ENCODE peak calls at places on chromosomes 2 and 18, in ten cellular contexts. Q is CD4-positive, alpha-beta memory T cell; D is A673; X is CD8-positive, alpha-beta T cell; T is caudate nucleus; J is HL-60; W is osteoblast; Y is AG04450; V is adrenal gland; A is right cardiac atrium. S is an unnamed sample.

GRCh38 chr2:95004287-95004686 is 21.2 kb upstream of the MAL start:
- DNase-seq in A (no peak), Y (no peak), D (no peak), W (no peak), X (no peak), T (no peak), V (no peak), J (no peak), Q (no peak), S (peak)

GRCh38 chr2:161052214-161052613 is 108.0 kb upstream of the TANK start:
- DNase-seq in T (no peak), X (no peak), V (no peak), Q (no peak), Y (no peak), J (no peak), D (no peak), W (no peak), A (no peak), S (no peak)

GRCh38 chr2:24986397-24986796 is 14.6 kb upstream of the DNAJC27 start:
- DNase-seq in W (no peak), J (no peak), Y (no peak), D (no peak), Q (no peak), V (peak), T (no peak), A (no peak), X (no peak), S (no peak)

GRCh38 chr2:9169310-9170107 is 37.1 kb upstream of the ASAP2 start:
- DNase-seq in A (no peak), X (no peak), Q (no peak), V (no peak), Y (no peak), J (no peak), W (no peak), T (no peak), D (no peak), S (no peak)

GRCh38 chr2:64104944-64105343 is 39.3 kb downstream of the PELI1 start:
- DNase-seq in D (no peak), Y (no peak), J (no peak), V (no peak), T (no peak), A (no peak), Q (no peak), W (no peak), X (no peak), S (no peak)

GRCh38 chr2:174787485-174788205 is 23.4 kb upstream of the CHRNA1 start:
- DNase-seq in X (no peak), D (no peak), V (no peak), Q (no peak), Y (peak), A (no peak), W (peak), T (no peak), J (no peak), S (no peak)

GRCh38 chr18:69659142-69659651 is 258.5 kb downstream of the DOK6 start:
- DNase-seq in A (no peak), Q (no peak), D (no peak), V (no peak), W (no peak), J (no peak), X (no peak), Y (no peak), T (no peak), S (no peak)

GRCh38 chr2:207734636-207735512 is 23.4 kb downstream of the CCNYL1 start:
- DNase-seq in V (no peak), X (no peak), W (no peak), T (no peak), A (no peak), D (no peak), Y (no peak), Q (no peak), J (no peak), S (no peak)

GRCh38 chr18:45662468-45662867 is 47.2 kb downstream of the SLC14A2 start:
- DNase-seq in Q (no peak), J (no peak), Y (no peak), D (no peak), X (no peak), W (no peak), T (no peak), A (no peak), V (no peak), S (no peak)

GRCh38 chr18:36592282-36592681 is 236.5 kb downstream of the TPGS2 start:
- DNase-seq in Q (no peak), Y (no peak), T (no peak), W (no peak), X (no peak), V (no peak), J (no peak), A (no peak), D (no peak), S (no peak)

GRCh38 chr2:12738112-12738485 is 21.4 kb downstream of the TRIB2 start:
- DNase-seq in D (no peak), J (no peak), Y (no peak), X (no peak), Q (no peak), A (no peak), T (no peak), V (no peak), W (no peak), S (no peak)

GRCh38 chr2:147502895-147503294 is 341.9 kb upstream of the ACVR2A start:
- DNase-seq in Y (no peak), A (no peak), V (no peak), Q (no peak), X (no peak), W (no peak), D (no peak), T (no peak), J (no peak), S (no peak)

GRCh38 chr2:240164586-240164985 is 24.1 kb upstream of the OTOS start:
- DNase-seq in T (no peak), Q (no peak), X (no peak), W (peak), J (no peak), V (no peak), Y (no peak), D (no peak), A (no peak), S (peak)

GRCh38 chr2:210363876-210364275 is 48.9 kb upstream of the MYL1 start:
- DNase-seq in J (no peak), W (no peak), D (no peak), X (no peak), Y (no peak), T (no peak), A (no peak), Q (no peak), V (no peak), S (no peak)

GRCh38 chr18:57131782-57132181 is 15.1 kb upstream of the BOD1L2 start:
- DNase-seq in J (no peak), D (no peak), Y (no peak), A (no peak), T (no peak), W (no peak), X (no peak), Q (no peak), V (no peak), S (no peak)

GRCh38 chr2:137967042-137967441 is 2.8 kb downstream of the HNMT start:
- DNase-seq in Q (no peak), D (no peak), T (no peak), V (no peak), X (no peak), A (no peak), J (no peak), Y (no peak), W (no peak), S (no peak)

GRCh38 chr2:54073796-54074195 is 41.6 kb upstream of the ACYP2 start:
- DNase-seq in A (no peak), T (no peak), D (no peak), Q (no peak), X (no peak), J (no peak), V (no peak), W (no peak), Y (no peak), S (no peak)

GRCh38 chr18:23105581-23106219 is 29.6 kb upstream of the CABLES1 start:
- DNase-seq in X (no peak), D (no peak), A (no peak), W (no peak), Y (no peak), J (no peak), T (no peak), Q (no peak), V (no peak), S (no peak)

GRCh38 chr2:21754164-21754788 is 630.5 kb downstream of the TDRD15 start:
- DNase-seq in A (no peak), Y (no peak), D (no peak), Q (no peak), T (no peak), J (no peak), X (no peak), W (no peak), V (no peak), S (no peak)

GRCh38 chr2:207149253-207150213 is 16.2 kb downstream of the KLF7 start:
- DNase-seq in T (no peak), W (no peak), Y (no peak), V (peak), A (no peak), Q (no peak), X (no peak), D (no peak), J (no peak), S (no peak)

GRCh38 chr2:20224716-20225293 is at the start of gene SDC1:
- DNase-seq in Y (no peak), J (no peak), A (peak), W (peak), V (peak), Q (no peak), D (no peak), T (no peak), X (no peak), S (peak)

GRCh38 chr2:25419678-25420242 is 78.0 kb upstream of the DNMT3A start:
- DNase-seq in T (no peak), D (no peak), Y (no peak), X (no peak), V (no peak), A (no peak), Q (no peak), J (peak), W (no peak), S (no peak)

GRCh38 chr18:48944634-48945033 is 6.1 kb downstream of the SMAD7 start:
- DNase-seq in T (no peak), J (no peak), Y (no peak), A (peak), Q (no peak), X (no peak), V (no peak), D (no peak), W (peak), S (peak)

GRCh38 chr2:212712466-212712865 is 173.9 kb upstream of the ERBB4 start:
- DNase-seq in J (no peak), Y (no peak), D (no peak), W (no peak), A (no peak), T (no peak), V (no peak), X (no peak), Q (no peak), S (no peak)

GRCh38 chr2:70523996-70524965 is 29.3 kb downstream of the TGFA start:
- DNase-seq in Q (peak), X (peak), V (peak), D (no peak), T (no peak), J (no peak), W (peak), A (peak), Y (no peak), S (peak)

GRCh38 chr2:165596788-165597187 is 127.3 kb downstream of the CSRNP3 start:
- DNase-seq in V (no peak), A (no peak), X (no peak), Y (no peak), Q (no peak), J (no peak), D (no peak), T (no peak), W (no peak), S (no peak)

GRCh38 chr2:231940795-231941194 is 14.6 kb upstream of the NPPC start:
- DNase-seq in A (no peak), W (peak), J (no peak), X (no peak), T (no peak), Q (no peak), D (no peak), V (no peak), Y (no peak), S (no peak)

GRCh38 chr2:201057715-201058248 is 13.7 kb downstream of the HYCC2 start:
- DNase-seq in Y (no peak), A (no peak), J (no peak), T (no peak), V (no peak), D (no peak), W (no peak), Q (no peak), X (no peak), S (no peak)

GRCh38 chr18:12287684-12288405 is 20.2 kb upstream of the TUBB6 start:
- DNase-seq in J (no peak), Q (no peak), W (peak), V (peak), X (no peak), A (peak), T (no peak), D (peak), Y (peak), S (peak)

GRCh38 chr18:75213610-75214009 is 3.0 kb downstream of the TSHZ1 start:
- DNase-seq in T (no peak), X (no peak), D (no peak), J (no peak), Q (no peak), Y (no peak), W (no peak), V (no peak), A (no peak), S (no peak)

GRCh38 chr18:10062292-10062940 is 148.6 kb downstream of the VAPA start:
- DNase-seq in J (no peak), Y (no peak), Q (no peak), W (no peak), T (no peak), D (peak), A (no peak), X (no peak), V (no peak), S (no peak)

GRCh38 chr2:150548527-150548926 is 61.1 kb upstream of the RND3 start:
- DNase-seq in V (no peak), Q (no peak), X (no peak), A (no peak), Y (no peak), W (peak), J (no peak), T (no peak), D (peak), S (no peak)

GRCh38 chr2:16644204-16644925 is 21.3 kb downstream of the CYRIA start:
- DNase-seq in D (peak), Q (no peak), J (no peak), Y (no peak), W (no peak), A (no peak), X (no peak), V (no peak), T (no peak), S (no peak)

GRCh38 chr2:215797676-215798075 is 215.7 kb downstream of the MREG start:
- DNase-seq in A (no peak), V (no peak), Y (no peak), X (no peak), W (no peak), D (peak), J (no peak), T (no peak), Q (no peak), S (no peak)

GRCh38 chr2:188776634-188777033 is 197.5 kb upstream of the COL3A1 start:
- DNase-seq in X (no peak), J (no peak), V (no peak), A (no peak), T (no peak), Y (no peak), D (peak), W (peak), Q (no peak), S (no peak)

GRCh38 chr2:3662239-3662638 is 4.2 kb downstream of the ALLC start:
- DNase-seq in J (no peak), W (no peak), Q (no peak), A (no peak), D (peak), V (no peak), T (no peak), Y (no peak), X (no peak), S (peak)

GRCh38 chr18:69365658-69366057 is 35.0 kb upstream of the DOK6 start:
- DNase-seq in J (no peak), X (no peak), Y (no peak), V (no peak), W (no peak), T (no peak), D (no peak), A (no peak), Q (no peak), S (no peak)

DNA sequence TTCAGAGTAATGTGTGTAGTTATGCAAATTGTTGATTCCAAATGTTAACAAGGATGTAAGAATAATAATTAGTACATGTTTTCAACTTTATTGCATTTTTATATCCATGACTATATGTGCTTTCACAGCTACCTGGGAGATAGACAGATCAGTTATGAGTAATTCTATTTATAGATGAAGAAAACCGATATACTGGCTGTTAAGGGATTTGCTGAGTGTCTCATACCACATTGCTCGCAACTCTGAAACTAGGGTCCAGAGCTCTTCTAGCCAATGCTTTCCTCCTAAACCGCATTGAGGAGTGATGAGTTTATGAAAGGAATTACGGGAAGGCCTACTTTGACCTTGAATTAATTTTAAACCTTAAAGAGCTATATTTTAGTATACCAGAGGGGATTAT is 202.3 kb downstream of the MYO3B start:
- DNase-seq in D (no peak), Y (no peak), T (no peak), W (no peak), J (no peak), X (no peak), A (no peak), V (no peak), Q (no peak), S (no peak)
- H3K27ac ChIP-seq in D (no peak), Y (no peak), T (no peak), W (no peak), J (no peak), X (no peak), A (no peak), V (no peak), Q (no peak), S (no peak)

GRCh38 chr2:86224645-86225355 is 25.5 kb downstream of the MRPL35 start:
- DNase-seq in D (no peak), Q (no peak), A (peak), J (no peak), W (no peak), X (no peak), V (no peak), Y (no peak), T (no peak), S (no peak)
- H3K27ac ChIP-seq in D (no peak), Q (no peak), A (peak), J (peak), W (no peak), X (no peak), V (no peak), Y (no peak), T (peak), S (peak)

GRCh38 chr2:219290381-219291171 is 11.4 kb downstream of the DNAJB2 start:
- DNase-seq in A (no peak), V (no peak), W (no peak), Y (no peak), J (no peak), T (no peak), D (no peak), X (no peak), Q (no peak), S (peak)

GRCh38 chr2:219289195-219289536 is 10.0 kb downstream of the DNAJB2 start:
- DNase-seq in J (no peak), W (no peak), X (no peak), V (no peak), D (no peak), Q (no peak), A (no peak), T (no peak), Y (no peak), S (peak)

GRCh38 chr2:219287569-219288265 is 8.6 kb downstream of the DNAJB2 start:
- DNase-seq in T (no peak), Y (no peak), D (no peak), V (no peak), W (no peak), Q (no peak), X (no peak), A (no peak), J (no peak), S (peak)

GRCh38 chr2:219291394-219291793 is 12.2 kb downstream of the DNAJB2 start:
- DNase-seq in V (peak), A (no peak), T (no peak), Y (no peak), D (no peak), Q (no peak), J (no peak), W (no peak), X (no peak), S (peak)

DNA sequence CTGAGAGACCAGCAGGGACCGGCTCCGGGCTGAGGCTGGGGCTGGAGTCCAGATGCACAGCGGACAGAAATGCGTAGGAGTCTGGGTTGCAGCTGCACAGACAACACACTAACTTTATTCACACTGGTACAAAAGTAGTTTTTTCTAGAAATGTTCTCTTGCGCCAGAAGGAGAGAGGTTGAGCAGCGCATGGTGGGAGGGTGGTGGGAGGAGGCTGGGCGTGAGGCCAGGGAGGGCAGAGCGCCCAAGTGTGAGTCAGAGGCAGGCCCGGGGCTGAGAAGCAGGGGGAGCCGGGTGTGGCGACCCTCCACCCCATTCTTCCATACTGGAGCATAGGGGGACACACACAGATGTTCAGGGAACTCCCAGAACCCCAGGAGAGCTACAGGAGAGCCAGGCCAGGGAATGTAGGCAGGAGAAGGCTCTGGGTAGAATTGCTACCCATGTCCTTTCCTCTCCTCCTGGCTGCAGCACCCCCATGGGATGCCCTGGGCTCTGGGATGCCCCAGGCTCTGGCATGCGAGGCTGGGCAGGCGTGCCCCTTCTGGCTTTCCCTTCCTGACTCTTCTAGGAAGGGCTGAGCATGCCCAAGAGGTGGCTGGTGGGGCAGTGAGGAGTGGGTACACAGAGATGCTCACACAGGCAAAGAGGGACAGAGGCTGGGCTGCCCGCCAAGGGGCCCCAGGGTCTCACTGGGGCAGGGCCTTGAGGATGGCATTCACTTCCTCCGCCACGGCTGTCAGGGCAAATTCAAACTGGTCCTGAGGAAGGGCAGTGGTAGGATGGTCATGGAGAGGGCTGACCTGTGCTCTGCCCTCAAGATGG is 10.6 kb downstream of the DNAJB2 start:
- DNase-seq in T (peak), Y (peak), Q (no peak), V (peak), W (peak), A (peak), J (no peak), X (no peak), D (peak), S (peak)
- H3K27ac ChIP-seq in T (peak), Y (peak), Q (no peak), V (peak), W (peak), A (peak), J (no peak), X (no peak), D (no peak), S (no peak)

DNA sequence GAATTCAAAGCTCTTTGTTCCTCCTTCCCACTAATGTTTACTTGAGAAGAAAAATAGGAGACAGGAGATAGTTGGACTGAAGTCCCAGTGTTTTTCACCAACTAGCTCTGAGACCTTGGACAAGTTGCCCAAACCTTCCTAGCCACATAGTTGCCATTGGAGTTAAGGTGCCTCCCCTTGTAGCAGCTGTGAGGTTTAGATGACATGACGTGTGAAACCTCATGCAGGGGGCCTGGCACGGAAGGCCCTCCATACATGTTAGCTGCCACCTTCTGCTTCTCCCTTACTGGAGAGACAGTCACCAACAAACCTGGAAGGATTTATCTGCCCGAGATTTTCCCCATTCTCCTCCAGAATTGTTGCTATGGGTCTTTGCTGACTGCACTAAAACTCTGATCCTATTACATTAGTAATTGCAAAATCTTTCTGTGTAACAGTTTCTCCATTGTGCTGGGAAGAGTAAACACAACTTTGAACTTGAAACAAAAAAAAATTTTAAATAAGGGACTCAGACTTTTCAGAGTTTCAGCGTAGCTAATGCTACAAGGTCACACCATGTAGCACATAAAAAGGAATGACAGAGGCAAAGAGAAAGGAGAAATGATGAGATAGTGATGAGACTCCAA is 23.8 kb upstream of the CABYR start:
- DNase-seq in Y (no peak), D (no peak), X (no peak), W (no peak), J (no peak), V (no peak), Q (no peak), T (no peak), A (no peak), S (no peak)
- H3K27ac ChIP-seq in Y (no peak), D (no peak), X (no peak), W (no peak), J (peak), V (peak), Q (no peak), T (no peak), A (no peak), S (no peak)

GRCh38 chr2:120771556-120772208 is 36.0 kb downstream of the GLI2 start:
- DNase-seq in Y (peak), A (peak), X (no peak), T (no peak), Q (no peak), D (no peak), W (peak), J (no peak), V (peak), S (peak)
- H3K27ac ChIP-seq in Y (peak), A (peak), X (no peak), T (no peak), Q (no peak), D (no peak), W (peak), J (no peak), V (peak), S (no peak)

GRCh38 chr2:1698188-1698945 is 45.9 kb downstream of the PXDN start:
- DNase-seq in W (peak), T (no peak), Y (no peak), X (no peak), A (no peak), V (no peak), D (no peak), Q (no peak), J (no peak), S (peak)
- H3K27ac ChIP-seq in W (no peak), T (no peak), Y (no peak), X (no peak), A (no peak), V (no peak), D (no peak), Q (no peak), J (no peak), S (peak)

S was measured in upper lobe of right lung.